ENCODE peak calls at places on chromosome 1, in eight cellular contexts. R, X, B, T, S, J, K and N are unnamed samples.

GRCh38 chr1:26110731-26111529 is 694 bp upstream of the PDIK1L start:
- DNase-seq in J (peak; percentile 86), B (peak; percentile 68), X (no peak), S (peak; percentile 83), R (peak; percentile 63), K (peak; percentile 60), T (peak; percentile 83), N (peak; percentile 76)

GRCh38 chr1:111948209-111949131 is 41.0 kb downstream of the KCND3 start:
- DNase-seq in S (peak; percentile 39), T (peak; percentile 49), J (no peak), R (peak; percentile 73), B (no peak), X (no peak), K (peak; percentile 4), N (no peak)

GRCh38 chr1:207311888-207312603 is 9.4 kb upstream of the CD55 start:
- DNase-seq in X (no peak), J (no peak), S (no peak), B (no peak), T (no peak), K (no peak), R (no peak), N (no peak)

GRCh38 chr1:205430631-205431305 is 8.9 kb upstream of the LEMD1 start:
- DNase-seq in T (peak; percentile 54), K (peak; percentile 56), X (no peak), R (peak; percentile 51), J (peak; percentile 79), B (peak; percentile 71), S (no peak), N (peak; percentile 50)

GRCh38 chr1:182629674-182630073 is 25.5 kb upstream of the RGS16 start:
- DNase-seq in T (no peak), J (no peak), X (no peak), S (no peak), K (no peak), B (no peak), R (no peak), N (no peak)

GRCh38 chr1:213688655-213689054 is 299.1 kb upstream of the PROX1 start:
- DNase-seq in J (no peak), B (no peak), S (no peak), X (no peak), T (no peak), K (no peak), R (no peak), N (no peak)

GRCh38 chr1:75991497-75992114 is 59.4 kb upstream of the ASB17 start:
- DNase-seq in J (no peak), S (peak; percentile 74), T (peak; percentile 68), X (peak; percentile 52), R (peak; percentile 81), B (peak; percentile 83), K (peak; percentile 80), N (peak; percentile 84)

GRCh38 chr1:86184401-86184800 is 27.8 kb upstream of the COL24A1 start:
- DNase-seq in K (no peak), R (no peak), X (no peak), B (no peak), J (no peak), T (no peak), S (no peak), N (no peak)

GRCh38 chr1:76864383-76864782 is 2.9 kb upstream of the ST6GALNAC5 start:
- DNase-seq in B (no peak), J (no peak), T (no peak), X (no peak), S (no peak), R (no peak), K (no peak), N (no peak)